ENCODE peak calls at places on chromosomes 13 and 19, in ten cellular contexts. X is CD8-positive, alpha-beta T cell; H is retinal pigment epithelial cell; R is fibroblast of villous mesenchyme; T is epithelial cell of esophagus; Z is PC-3; W is type B pancreatic cell; A is neural crest cell; E is omental fat pad; C is nephron progenitor cell. U is an unnamed sample.

GRCh38 chr19:31315621-31316011 is 33.6 kb downstream of the TSHZ3 start:
- DNase-seq in W (no peak), C (no peak), H (no peak), E (no peak), R (no peak), A (no peak), Z (no peak), T (no peak), X (no peak), U (no peak)

GRCh38 chr13:30978981-30979956 is 46.8 kb downstream of the TEX26 start:
- DNase-seq in Z (peak), T (peak), C (peak), E (no peak), R (no peak), A (peak), W (no peak), H (no peak), X (no peak), U (peak)

GRCh38 chr19:48608798-48609263 is 2.3 kb downstream of the SPACA4 start:
- DNase-seq in H (no peak), R (peak), E (no peak), X (no peak), T (peak), C (no peak), Z (peak), A (no peak), W (no peak), U (peak)

GRCh38 chr13:71730267-71730666 is 136.7 kb downstream of the DACH1 start:
- DNase-seq in T (peak), R (no peak), H (no peak), C (no peak), W (no peak), A (no peak), E (no peak), X (no peak), Z (peak), U (no peak)

GRCh38 chr13:50521750-50522149 is 321.7 kb downstream of the DLEU7 start:
- DNase-seq in Z (no peak), E (no peak), C (peak), T (peak), R (peak), X (no peak), H (peak), A (no peak), W (no peak), U (no peak)

GRCh38 chr13:51107996-51108395 is 3.1 kb downstream of the C13orf42 start:
- DNase-seq in A (no peak), T (no peak), H (no peak), R (no peak), Z (no peak), X (no peak), C (no peak), E (no peak), W (no peak), U (no peak)

GRCh38 chr13:41064493-41064892 is 3.2 kb downstream of the WBP4 start:
- DNase-seq in H (no peak), X (no peak), Z (peak), W (no peak), C (no peak), T (no peak), R (peak), E (no peak), A (no peak), U (no peak)

GRCh38 chr19:9881720-9882119 is 46.6 kb downstream of the PIN1 start:
- DNase-seq in C (no peak), T (peak), X (no peak), R (no peak), Z (peak), W (no peak), A (no peak), E (no peak), H (peak), U (no peak)

GRCh38 chr19:51749979-51750378 is 1.7 kb downstream of the FPR1 start:
- DNase-seq in A (no peak), C (no peak), R (no peak), E (no peak), T (no peak), H (no peak), W (no peak), Z (peak), X (no peak), U (no peak)

GRCh38 chr19:2827022-2827421 is 7.4 kb downstream of the ZNF554 start:
- DNase-seq in R (no peak), W (no peak), X (no peak), A (no peak), E (no peak), T (no peak), H (no peak), C (no peak), Z (no peak), U (no peak)

GRCh38 chr13:106533940-106534843 is 1.3 kb downstream of the EFNB2 start:
- DNase-seq in W (peak), E (no peak), Z (peak), C (peak), H (no peak), A (peak), X (no peak), R (peak), T (peak), U (peak)

GRCh38 chr13:59531571-59532091 is 632.1 kb downstream of the DIAPH3 start:
- DNase-seq in C (no peak), Z (peak), X (no peak), E (peak), T (peak), W (no peak), A (no peak), H (peak), R (peak), U (peak)

GRCh38 chr19:11020982-11021759 is 60.3 kb downstream of the SMARCA4 start:
- DNase-seq in C (no peak), Z (no peak), R (no peak), E (no peak), H (no peak), X (no peak), A (no peak), T (no peak), W (no peak), U (no peak)

GRCh38 chr13:112893570-112894422 is 75.2 kb upstream of the MCF2L start:
- DNase-seq in T (peak), R (peak), H (peak), W (no peak), Z (peak), C (peak), E (no peak), X (no peak), A (peak), U (peak)

GRCh38 chr19:16626796-16627193 is 1.2 kb downstream of the MED26 start:
- DNase-seq in R (no peak), T (no peak), E (no peak), C (peak), A (no peak), Z (no peak), X (no peak), H (no peak), W (no peak), U (no peak)

GRCh38 chr19:29478578-29479565 is 46.9 kb upstream of the VSTM2B start:
- DNase-seq in E (no peak), A (peak), Z (no peak), R (no peak), T (no peak), X (no peak), C (peak), W (peak), H (no peak), U (peak)

GRCh38 chr19:38384209-38385027 is 3.4 kb downstream of the GGN start:
- DNase-seq in Z (peak), E (no peak), C (no peak), X (no peak), W (no peak), R (no peak), T (peak), A (no peak), H (no peak), U (peak)

GRCh38 chr13:113116206-113116800 is 6.3 kb upstream of the F10 start:
- DNase-seq in T (no peak), C (no peak), W (peak), R (no peak), X (no peak), A (no peak), E (no peak), H (no peak), Z (no peak), U (no peak)

GRCh38 chr19:3336680-3337523 is 29.5 kb upstream of the NFIC start:
- DNase-seq in X (no peak), A (no peak), C (no peak), T (peak), W (no peak), Z (no peak), H (peak), E (peak), R (peak), U (no peak)

GRCh38 chr13:111516712-111517640 is 196.5 kb downstream of the TEX29 start:
- DNase-seq in E (no peak), A (no peak), W (peak), H (no peak), X (no peak), R (no peak), Z (no peak), T (no peak), C (no peak), U (no peak)

GRCh38 chr19:34220472-34221063 is 33.8 kb upstream of the GARRE1 start:
- DNase-seq in W (no peak), X (peak), C (peak), A (peak), T (peak), R (peak), H (no peak), E (peak), Z (peak), U (peak)

GRCh38 chr19:5154799-5155426 is 185.7 kb downstream of the PTPRS start:
- DNase-seq in A (no peak), T (no peak), W (no peak), C (no peak), R (no peak), E (no peak), X (no peak), H (no peak), Z (no peak), U (no peak)

GRCh38 chr13:34408635-34409034 is 533.4 kb upstream of the NBEA start:
- DNase-seq in C (no peak), T (no peak), W (no peak), X (no peak), A (no peak), Z (no peak), H (no peak), E (no peak), R (no peak), U (no peak)

GRCh38 chr19:30689474-30689873 is 317.3 kb downstream of the ZNF536 start:
- DNase-seq in Z (no peak), C (no peak), A (no peak), W (no peak), X (no peak), T (no peak), R (no peak), E (no peak), H (no peak), U (peak)

GRCh38 chr19:18232540-18233223 is 6.4 kb upstream of the PDE4C start:
- DNase-seq in W (no peak), X (no peak), H (no peak), Z (no peak), T (peak), C (no peak), E (no peak), A (no peak), R (no peak), U (peak)

GRCh38 chr13:78609464-78610205 is 6.3 kb upstream of the POU4F1 start:
- DNase-seq in R (no peak), H (no peak), E (no peak), W (no peak), T (no peak), A (no peak), C (no peak), X (no peak), Z (no peak), U (peak)

GRCh38 chr13:92804346-92804745 is 422.3 kb upstream of the GPC6 start:
- DNase-seq in A (no peak), E (no peak), C (no peak), W (no peak), R (no peak), Z (peak), T (peak), H (no peak), X (no peak), U (no peak)

GRCh38 chr19:19530423-19530804 is 1.7 kb downstream of the YJEFN3 start:
- DNase-seq in C (no peak), T (no peak), W (no peak), H (no peak), Z (no peak), R (no peak), E (no peak), X (no peak), A (no peak), U (no peak)

GRCh38 chr13:114067886-114068722 is 64.3 kb downstream of the RASA3 start:
- DNase-seq in E (no peak), C (no peak), W (no peak), Z (no peak), R (peak), H (no peak), T (no peak), A (no peak), X (no peak), U (no peak)

GRCh38 chr19:5296457-5297271 is 43.9 kb downstream of the PTPRS start:
- DNase-seq in R (no peak), Z (no peak), H (no peak), A (no peak), E (no peak), X (no peak), W (no peak), T (no peak), C (no peak), U (no peak)

GRCh38 chr19:33248954-33249613 is 23.4 kb upstream of the SLC7A10 start:
- DNase-seq in E (no peak), X (no peak), T (no peak), R (no peak), H (no peak), W (no peak), Z (peak), A (no peak), C (no peak), U (no peak)

GRCh38 chr19:48237057-48237456 is 18.7 kb downstream of the CARD8 start:
- DNase-seq in H (no peak), R (no peak), T (no peak), C (no peak), A (no peak), Z (no peak), X (no peak), E (no peak), W (no peak), U (no peak)

GRCh38 chr19:18470153-18470552 is 32.2 kb upstream of the ISYNA1 start:
- DNase-seq in T (no peak), E (no peak), H (no peak), A (peak), W (no peak), Z (no peak), X (no peak), C (peak), R (peak), U (peak)

GRCh38 chr13:97266328-97266727 is 44.2 kb downstream of the MBNL2 start:
- DNase-seq in T (no peak), H (no peak), X (no peak), R (no peak), E (no peak), A (no peak), Z (no peak), C (no peak), W (no peak), U (no peak)

GRCh38 chr13:112444416-112445399 is 68.6 kb downstream of the SPACA7 start:
- DNase-seq in R (no peak), C (no peak), X (no peak), W (no peak), Z (no peak), T (no peak), E (no peak), A (no peak), H (no peak), U (no peak)

DNA sequence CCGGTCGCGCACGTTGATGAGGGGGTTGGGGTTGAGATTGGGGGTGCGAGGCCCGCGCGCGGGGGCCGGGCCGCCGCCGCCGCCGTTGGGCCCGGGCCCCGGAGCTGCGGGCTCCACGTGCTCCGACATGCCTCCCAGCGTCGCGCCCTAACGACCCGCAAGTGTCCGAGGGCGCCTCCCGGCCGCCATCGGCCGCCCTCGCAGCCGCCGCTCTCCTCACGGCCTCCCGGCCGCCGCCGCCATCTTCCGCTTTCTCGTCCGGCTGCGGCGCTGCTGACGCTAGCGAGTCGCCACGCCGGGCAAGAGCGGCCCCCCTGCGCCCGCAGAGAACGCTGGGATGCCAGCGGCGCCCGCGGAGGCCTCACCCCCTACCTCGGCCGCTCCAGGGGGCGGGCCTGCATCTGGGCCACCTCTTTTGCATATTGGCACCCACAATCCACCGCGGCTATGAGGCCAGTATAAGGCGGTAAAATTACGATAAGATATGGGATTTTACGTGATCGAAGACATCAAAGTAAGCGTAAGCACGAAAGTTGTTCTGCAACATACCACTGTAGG is at the start of gene TMEM259:
- DNase-seq in R (peak), E (peak), C (peak), H (peak), A (peak), T (peak), X (peak), Z (peak), W (peak), U (peak)
- TF ChIP-seq CTCF in R (no peak), E (no peak), C (no peak), H (no peak), A (no peak), T (no peak), X (no peak), Z (no peak), W (no peak), U (no peak)

GRCh38 chr13:29852464-29853054 is 2.1 kb upstream of the UBL3 start:
- DNase-seq in R (no peak), E (no peak), X (no peak), Z (no peak), H (no peak), A (no peak), C (no peak), W (no peak), T (no peak), U (no peak)

GRCh38 chr13:29849071-29849541 is 1.3 kb downstream of the UBL3 start:
- DNase-seq in X (no peak), Z (peak), H (no peak), T (peak), E (no peak), C (no peak), R (peak), A (no peak), W (no peak), U (peak)

GRCh38 chr13:29849731-29850212 is 645 bp downstream of the UBL3 start:
- DNase-seq in X (no peak), C (peak), T (peak), W (peak), H (peak), E (peak), A (peak), Z (peak), R (peak), U (peak)

GRCh38 chr13:29853131-29853530 is 2.7 kb upstream of the UBL3 start:
- DNase-seq in Z (no peak), W (no peak), C (no peak), X (no peak), E (no peak), A (no peak), R (no peak), H (no peak), T (no peak), U (no peak)

DNA sequence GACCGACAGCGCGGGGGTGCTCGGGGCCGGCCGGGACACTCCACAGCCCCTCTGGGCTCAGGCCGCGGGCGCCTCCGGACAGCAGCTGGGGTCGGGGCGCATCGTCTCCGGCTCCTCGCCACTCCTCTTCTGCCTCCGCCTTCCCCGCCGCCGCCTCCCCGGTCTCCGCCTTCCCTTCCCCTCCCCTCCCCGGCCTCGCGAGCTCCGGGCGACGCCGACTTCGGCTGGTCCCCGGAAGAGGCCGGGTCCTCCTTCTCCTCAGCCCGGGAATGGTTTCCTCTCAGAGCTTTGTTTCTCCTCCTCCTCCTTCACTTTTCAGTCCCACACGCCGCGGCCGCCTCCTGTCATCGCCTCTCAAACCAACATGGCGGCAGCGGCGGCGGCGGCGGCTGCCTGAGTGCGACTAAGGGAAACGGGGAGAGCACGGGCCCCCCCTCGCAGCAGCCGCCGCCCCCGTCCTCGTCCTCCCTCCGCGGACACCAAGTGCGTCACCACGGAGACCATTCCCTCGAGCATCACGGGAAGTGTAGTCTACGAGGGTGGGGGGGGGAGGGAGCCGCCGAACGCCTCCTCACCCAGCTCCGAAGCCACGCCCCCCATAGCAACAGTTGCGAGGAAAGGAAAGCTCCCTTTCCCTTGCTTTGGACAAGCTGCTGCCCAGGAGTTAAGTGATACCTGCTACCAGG is at the start of gene UBL3:
- DNase-seq in C (peak), R (peak), X (peak), A (peak), T (peak), E (peak), Z (peak), H (peak), W (peak), U (peak)
- TF ChIP-seq CTCF in C (no peak), R (no peak), X (no peak), A (no peak), T (no peak), E (no peak), Z (no peak), H (no peak), W (no peak), U (no peak)

DNA sequence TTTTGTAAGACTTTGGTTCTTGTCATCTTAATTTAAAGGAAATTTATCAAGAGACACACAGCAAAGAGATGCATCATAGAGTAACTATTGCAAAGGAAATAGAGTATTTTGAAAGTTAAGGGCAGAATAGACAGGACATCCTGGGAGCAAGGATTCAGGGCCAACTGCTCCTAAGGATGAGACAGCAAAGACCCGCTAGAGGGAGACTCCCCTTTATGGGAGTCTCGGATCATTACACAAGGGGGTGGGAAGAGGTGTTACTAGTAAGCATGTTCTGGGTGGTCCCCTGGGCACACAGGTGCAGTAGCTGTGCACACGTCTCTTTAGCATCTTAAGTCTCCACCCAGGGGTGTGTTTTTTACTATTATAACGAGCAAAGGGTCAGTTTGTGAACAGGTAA is 9.6 kb downstream of the ZSCAN5C start:
- DNase-seq in C (no peak), T (no peak), R (no peak), W (no peak), H (no peak), Z (no peak), X (no peak), E (no peak), A (no peak), U (no peak)
- TF ChIP-seq CTCF in C (no peak), T (no peak), R (no peak), W (no peak), H (no peak), Z (no peak), X (no peak), E (no peak), A (no peak), U (no peak)

GRCh38 chr19:15280048-15280725 is 47.9 kb upstream of the EPHX3 start:
- DNase-seq in H (no peak), C (no peak), A (no peak), T (no peak), W (no peak), Z (peak), X (no peak), E (no peak), R (peak), U (no peak)

GRCh38 chr19:15274477-15274876 is 42.2 kb upstream of the EPHX3 start:
- DNase-seq in Z (no peak), R (no peak), T (no peak), C (no peak), A (no peak), W (no peak), X (no peak), E (no peak), H (no peak), U (no peak)

GRCh38 chr19:15279326-15279904 is 47.2 kb upstream of the EPHX3 start:
- DNase-seq in W (no peak), A (no peak), C (no peak), H (no peak), Z (no peak), R (no peak), T (no peak), E (no peak), X (no peak), U (no peak)

GRCh38 chr19:15280915-15281683 is 48.9 kb upstream of the EPHX3 start:
- DNase-seq in X (no peak), Z (peak), C (no peak), R (peak), W (no peak), A (no peak), T (peak), H (peak), E (no peak), U (no peak)

DNA sequence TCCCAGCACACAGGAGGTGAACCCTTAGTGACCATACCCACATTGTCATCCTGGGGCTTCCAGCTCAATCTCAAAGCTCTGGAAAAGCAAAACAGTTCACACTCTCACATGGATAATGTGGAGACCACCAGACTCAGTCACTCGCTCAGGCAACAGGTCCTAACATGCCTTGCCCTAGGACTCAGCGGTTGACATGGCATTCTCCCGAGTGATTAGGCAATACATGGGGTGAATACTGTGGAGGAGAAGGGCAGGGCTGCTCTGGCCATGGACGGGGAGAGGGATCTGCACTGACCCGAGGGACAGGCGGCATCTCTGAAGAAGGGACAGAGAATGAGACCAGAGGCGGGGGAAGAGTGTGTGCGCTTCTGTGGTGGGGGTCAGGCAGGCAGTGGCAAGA is 44.4 kb upstream of the EPHX3 start:
- DNase-seq in R (peak), A (no peak), X (no peak), W (no peak), Z (no peak), E (no peak), T (peak), H (no peak), C (no peak), U (no peak)
- TF ChIP-seq CTCF in R (no peak), A (no peak), X (no peak), W (no peak), Z (no peak), E (no peak), T (no peak), H (no peak), C (no peak), U (no peak)

U was measured in endothelial cell.